ENCODE peak calls at places on chromosomes 4 and X, in five cellular contexts. B, F, S, Q and R are unnamed samples.

GRCh38 chr4:186587416-186588018 is 32.1 kb upstream of the MTNR1A start:
- DNase-seq in B (no peak), Q (peak), S (peak), F (peak), R (peak)

GRCh38 chr4:107950746-107951540 is 19.6 kb downstream of the CYP2U1 start:
- DNase-seq in F (peak), Q (no peak), S (no peak), B (no peak), R (no peak)

GRCh38 chrX:39499996-39500395 is 597.8 kb downstream of the BCOR start:
- DNase-seq in B (no peak), Q (no peak), F (peak), S (no peak), R (no peak)

GRCh38 chr4:4633431-4633830 is 91.6 kb upstream of the STX18 start:
- DNase-seq in Q (no peak), F (no peak), B (no peak), S (no peak), R (no peak)

GRCh38 chr4:169619518-169619957 is 840 bp upstream of the CLCN3 start:
- DNase-seq in B (no peak), S (no peak), Q (peak), F (peak), R (peak)

GRCh38 chr4:10101559-10102192 is 14.9 kb downstream of the WDR1 start:
- DNase-seq in B (no peak), F (no peak), S (no peak), Q (no peak), R (no peak)

GRCh38 chr4:15956179-15956850 is 6.7 kb downstream of the FGFBP2 start:
- DNase-seq in F (peak), B (peak), S (peak), Q (peak), R (peak)

GRCh38 chr4:25320374-25321172 is 8.0 kb downstream of the ZCCHC4 start:
- DNase-seq in F (peak), Q (no peak), B (peak), S (no peak), R (no peak)

GRCh38 chrX:114178126-114178525 is 405.8 kb upstream of the HTR2C start:
- DNase-seq in F (no peak), Q (no peak), B (no peak), S (no peak), R (no peak)

GRCh38 chr4:126807132-126807531 is 825.6 kb upstream of the INTU start:
- DNase-seq in B (no peak), S (no peak), F (peak), Q (peak), R (no peak)

GRCh38 chr4:157550028-157550427 is 329.5 kb downstream of the GRIA2 start:
- DNase-seq in F (no peak), S (no peak), Q (no peak), B (no peak), R (no peak)

GRCh38 chr4:106334732-106335131 is 18.4 kb downstream of the AIMP1 start:
- DNase-seq in Q (no peak), B (no peak), F (no peak), S (no peak), R (no peak)

GRCh38 chr4:13527192-13527982 is 16.9 kb downstream of the NKX3-2 start:
- DNase-seq in F (no peak), S (no peak), B (no peak), Q (no peak), R (no peak)

GRCh38 chr4:41460641-41461040 is 77.3 kb upstream of the LIMCH1 start:
- DNase-seq in Q (no peak), F (no peak), B (no peak), S (no peak), R (no peak)

GRCh38 chr4:78749972-78750727 is 26.0 kb upstream of the BMP2K start:
- DNase-seq in B (no peak), S (no peak), F (no peak), Q (no peak), R (no peak)

GRCh38 chr4:108786351-108786750 is 23.5 kb upstream of the ETNPPL start:
- DNase-seq in F (no peak), B (no peak), S (no peak), Q (no peak), R (no peak)

GRCh38 chr4:66769436-66769835 is 775.9 kb downstream of the CENPC start:
- DNase-seq in B (no peak), Q (no peak), F (peak), S (no peak), R (no peak)

GRCh38 chr4:103197765-103198110 is 405 bp downstream of the CENPE start:
- DNase-seq in B (no peak), Q (no peak), F (no peak), S (no peak), R (no peak)

GRCh38 chr4:150215601-150216000 is 137.4 kb downstream of the DCLK2 start:
- DNase-seq in B (no peak), S (no peak), Q (no peak), F (peak), R (no peak)

GRCh38 chr4:7964890-7965662 is 25.4 kb upstream of the AFAP1 start:
- DNase-seq in F (peak), S (no peak), Q (peak), B (no peak), R (peak)

GRCh38 chr4:38743866-38744265 is 38.9 kb downstream of the TLR10 start:
- DNase-seq in Q (no peak), S (no peak), F (no peak), B (no peak), R (no peak)

GRCh38 chr4:168630445-168631187 is 133.8 kb downstream of the PALLD start:
- DNase-seq in B (peak), S (no peak), Q (no peak), F (peak), R (no peak)

GRCh38 chrX:17242470-17242869 is 132.5 kb upstream of the NHS start:
- DNase-seq in Q (peak), B (no peak), F (peak), S (no peak), R (peak)

GRCh38 chr4:21768349-21769310 is 179.9 kb downstream of the KCNIP4 start:
- DNase-seq in S (no peak), B (peak), Q (peak), F (peak), R (peak)

GRCh38 chrX:28659269-28659668 is 72.0 kb downstream of the IL1RAPL1 start:
- DNase-seq in S (no peak), B (no peak), Q (peak), F (peak), R (no peak)

GRCh38 chr4:121243476-121243875 is 79.4 kb upstream of the TNIP3 start:
- DNase-seq in S (no peak), Q (no peak), B (no peak), F (no peak), R (no peak)

GRCh38 chr4:139015948-139016451 is 419 bp downstream of the NOCT start:
- DNase-seq in B (no peak), F (no peak), S (peak), Q (peak), R (peak)

GRCh38 chrX:6307156-6307555 is 78.5 kb upstream of the NLGN4X start:
- DNase-seq in B (no peak), Q (peak), S (no peak), F (no peak), R (no peak)